ENCODE peak calls at places on chromosomes 12 and 14, in seven cellular contexts. Q, T, J, R, Y, P and W are unnamed samples.

GRCh38 chr12:121214171-121214777 is 4.3 kb downstream of the P2RX4 start:
- DNase-seq in Q (peak; percentile 86), T (no peak), J (peak; percentile 45), R (peak; percentile 42), Y (no peak), P (no peak), W (no peak)

GRCh38 chr12:131928080-131928764 is 854 bp upstream of the PUS1 start:
- DNase-seq in Q (no peak), T (no peak), J (no peak), R (peak; percentile 68), Y (no peak), P (no peak), W (no peak)

GRCh38 chr12:42481368-42481767 is 108.2 kb downstream of the PRICKLE1 start:
- DNase-seq in Q (no peak), T (no peak), J (no peak), R (no peak), Y (no peak), P (no peak), W (no peak)

GRCh38 chr12:103169-103981 is 36.8 kb downstream of the IQSEC3 start:
- DNase-seq in Q (no peak), T (no peak), J (no peak), R (peak; percentile 30), Y (no peak), P (no peak), W (no peak)

GRCh38 chr12:105590571-105590970 is 260.1 kb downstream of the C12orf75 start:
- DNase-seq in Q (peak; percentile 15), T (no peak), J (no peak), R (no peak), Y (no peak), P (no peak), W (no peak)

GRCh38 chr14:55354500-55354899 is 57.1 kb downstream of the ATG14 start:
- DNase-seq in Q (no peak), T (peak; percentile 78), J (no peak), R (peak; percentile 68), Y (peak; percentile 19), P (peak; percentile 65), W (no peak)

GRCh38 chr12:110093631-110094311 is 30.4 kb upstream of the IFT81 start:
- DNase-seq in Q (no peak), T (no peak), J (no peak), R (no peak), Y (no peak), P (no peak), W (no peak)

GRCh38 chr12:12008232-12008850 is 62.4 kb upstream of the BCL2L14 start:
- DNase-seq in Q (no peak), T (no peak), J (no peak), R (peak; percentile 74), Y (no peak), P (no peak), W (no peak)

GRCh38 chr14:62645649-62646048 is 399.6 kb downstream of the KCNH5 start:
- DNase-seq in Q (no peak), T (no peak), J (no peak), R (no peak), Y (no peak), P (no peak), W (no peak)

DNA sequence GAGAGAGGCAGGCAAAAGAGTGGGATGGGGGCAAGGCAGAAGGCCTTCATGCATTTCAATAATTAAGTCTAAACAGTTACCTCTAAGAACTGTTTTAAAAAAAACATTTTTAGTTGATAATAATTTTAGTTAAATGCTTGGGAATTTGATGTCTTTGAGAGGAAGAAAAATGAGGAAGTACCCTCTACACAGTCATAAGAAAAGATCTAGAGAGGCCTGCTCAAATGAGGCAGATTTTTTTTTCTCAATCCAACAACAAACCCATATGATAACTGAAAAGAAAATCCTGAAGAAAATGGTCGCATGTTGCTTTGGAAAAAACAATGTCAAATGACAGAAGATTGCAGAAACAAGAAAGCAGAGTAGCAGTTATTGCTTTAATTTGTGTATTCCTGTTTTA is 25.6 kb downstream of the SINHCAF start:
- DNase-seq in Q (no peak), T (no peak), J (no peak), R (no peak), Y (no peak), P (no peak), W (no peak)
- TF ChIP-seq CTCF in Q (no peak), T (no peak), J (no peak), R (no peak), Y (no peak), P (no peak), W (no peak)

DNA sequence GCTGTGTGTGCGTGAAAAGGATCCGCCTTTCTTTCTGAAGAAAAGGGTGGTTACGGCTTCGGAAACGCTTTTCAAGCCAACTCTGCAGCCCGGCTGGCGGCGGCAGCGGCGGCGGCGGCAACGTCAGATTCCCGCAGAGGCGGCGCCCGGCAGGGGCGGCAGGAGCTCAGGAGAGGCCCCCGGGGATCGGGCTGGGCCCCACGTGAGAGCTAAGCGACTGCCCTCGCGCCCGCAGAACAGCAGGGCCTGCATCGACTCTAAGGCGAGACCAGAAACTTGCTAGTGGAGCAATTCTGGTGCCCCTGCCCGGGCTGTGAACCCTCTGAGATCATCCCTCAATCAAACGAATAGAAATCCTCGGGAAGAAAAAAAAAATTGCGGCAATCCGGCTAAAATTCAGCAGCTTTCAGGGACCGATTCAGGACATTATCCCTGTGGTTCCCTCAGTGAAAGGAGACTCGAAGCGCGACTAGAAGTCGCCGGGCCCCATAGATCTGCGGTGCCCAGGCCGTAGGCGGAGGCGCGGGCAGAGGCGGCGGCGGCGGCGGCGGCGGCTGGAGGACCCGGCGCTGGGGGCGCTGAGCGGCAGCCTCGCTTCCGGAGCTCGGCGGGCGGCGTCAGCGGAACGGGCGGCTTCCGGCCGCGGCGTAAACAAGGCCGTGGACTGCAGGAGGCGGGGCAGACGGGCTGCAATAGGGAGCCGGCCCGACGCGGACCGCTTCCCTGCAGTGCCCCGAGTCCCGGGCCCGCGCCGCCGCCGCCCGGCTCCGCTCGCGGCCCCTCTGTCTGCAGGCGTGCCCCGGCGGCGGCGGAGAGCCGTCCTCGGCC is at the start of gene KLHDC2:
- DNase-seq in Q (no peak), T (peak; percentile 79), J (peak; percentile 58), R (peak; percentile 95), Y (peak; percentile 90), P (peak; percentile 87), W (peak; percentile 48)
- TF ChIP-seq CTCF in Q (peak; percentile 12), T (no peak), J (no peak), R (peak; percentile 20), Y (peak; percentile 42), P (peak; percentile 59), W (peak; percentile 81)

DNA sequence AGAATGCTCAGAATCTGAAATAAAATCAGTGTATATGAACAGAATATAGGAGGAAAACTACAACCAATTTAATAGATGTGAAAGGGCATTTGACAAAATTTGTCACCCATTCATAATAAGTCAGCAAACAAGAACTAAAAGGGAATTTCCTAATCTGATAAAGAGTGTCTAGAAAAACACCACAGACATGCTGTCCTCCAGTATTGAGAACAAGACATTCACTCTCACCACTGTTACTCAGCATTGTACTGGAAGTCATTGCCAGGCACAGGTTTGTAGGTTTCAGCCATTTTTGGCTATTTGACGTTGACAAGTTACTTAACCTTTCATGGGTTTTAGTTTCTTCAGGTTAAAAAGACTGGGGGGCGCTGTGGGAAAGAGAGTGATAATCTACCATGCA is 13.2 kb downstream of the EIF2S1 start:
- DNase-seq in Q (no peak), T (no peak), J (no peak), R (peak; percentile 36), Y (no peak), P (no peak), W (no peak)
- TF ChIP-seq CTCF in Q (no peak), T (no peak), J (no peak), R (no peak), Y (no peak), P (no peak), W (no peak)

GRCh38 chr14:100234511-100234910 is 4.4 kb upstream of the YY1 start:
- DNase-seq in Q (no peak), T (no peak), J (no peak), R (peak; percentile 65), Y (no peak), P (no peak), W (no peak)
- TF ChIP-seq CTCF in Q (no peak), T (no peak), J (no peak), R (no peak), Y (no peak), P (no peak), W (no peak)

GRCh38 chr12:75771023-75771422 is 259.6 kb upstream of the KRR1 start:
- DNase-seq in Q (no peak), T (no peak), J (no peak), R (no peak), Y (no peak), P (no peak), W (no peak)

GRCh38 chr12:75779891-75780501 is 251.6 kb downstream of the PHLDA1 start:
- DNase-seq in Q (no peak), T (no peak), J (no peak), R (no peak), Y (no peak), P (no peak), W (no peak)

GRCh38 chr12:75774309-75775052 is 257.1 kb downstream of the PHLDA1 start:
- DNase-seq in Q (no peak), T (no peak), J (no peak), R (peak; percentile 2), Y (no peak), P (no peak), W (no peak)
- TF ChIP-seq CTCF in Q (no peak), T (no peak), J (no peak), R (no peak), Y (no peak), P (no peak), W (no peak)

GRCh38 chr14:59133202-59133601 is 55.3 kb upstream of the DAAM1 start:
- DNase-seq in Q (no peak), T (no peak), J (no peak), R (no peak), Y (no peak), P (no peak), W (no peak)
- TF ChIP-seq CTCF in Q (peak; percentile 29), T (no peak), J (peak; percentile 20), R (no peak), Y (no peak), P (no peak), W (peak; percentile 18)

DNA sequence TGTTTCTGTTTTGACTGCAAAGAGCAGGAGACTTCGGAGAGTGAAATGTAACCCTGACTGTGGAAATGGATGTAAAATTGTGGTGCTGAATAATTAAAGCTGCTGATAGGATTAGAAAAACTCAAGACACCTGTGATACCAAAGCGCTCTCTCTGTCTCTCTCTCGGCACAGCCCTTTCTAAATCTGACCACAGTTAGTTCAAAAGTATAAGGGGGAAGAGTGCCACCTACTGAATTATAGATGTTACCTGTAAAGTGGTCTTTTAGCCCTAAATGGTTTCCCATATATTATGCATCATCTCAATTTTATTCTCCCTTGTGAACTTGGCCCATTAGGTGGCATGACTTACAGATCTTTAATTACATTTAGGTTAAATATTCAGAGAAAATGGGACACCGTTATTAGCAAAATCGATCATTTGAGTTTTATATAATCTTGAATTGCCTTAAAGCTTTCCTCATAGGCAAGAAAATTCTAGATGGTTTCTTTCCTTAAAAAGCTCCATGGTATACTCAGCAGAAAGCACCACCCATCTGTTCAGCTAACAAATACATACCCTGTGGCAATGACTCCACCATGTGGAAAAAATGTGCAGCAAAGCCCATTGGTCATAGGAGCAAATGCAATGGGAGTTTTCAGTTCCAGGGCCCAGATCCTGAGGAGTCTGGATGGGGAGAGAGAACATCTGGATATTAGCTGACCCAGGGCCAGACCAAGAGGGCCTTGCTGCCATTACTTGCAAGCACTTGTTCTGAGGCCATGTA is 18.1 kb downstream of the RFC5 start:
- DNase-seq in Q (no peak), T (peak; percentile 60), J (peak; percentile 29), R (no peak), Y (no peak), P (peak; percentile 26), W (no peak)
- TF ChIP-seq CTCF in Q (peak; percentile 66), T (peak; percentile 27), J (peak; percentile 63), R (no peak), Y (peak; percentile 36), P (peak; percentile 40), W (peak; percentile 56)